ENCODE peak calls at places on chromosome 20, in ten cellular contexts. R, H, Q, D, W, T, X, V, K and P are unnamed samples.
A peak's percentile ranks its signal among the peaks of the same experiment; 100 is the strongest.

GRCh38 chr20:20489623-20490341 is 121.9 kb downstream of the INSM1 start:
- DNase-seq in D (no peak), V (no peak), T (no peak), Q (peak; percentile 18), X (no peak), H (no peak), K (no peak), R (peak; percentile 39), W (peak; percentile 8), P (no peak)

GRCh38 chr20:17610566-17611289 is 40.9 kb downstream of the DSTN start:
- DNase-seq in X (peak; percentile 80), D (peak; percentile 69), K (peak; percentile 78), V (no peak), T (peak; percentile 65), W (no peak), Q (no peak), R (peak; percentile 19), H (no peak), P (peak; percentile 38)

GRCh38 chr20:1810926-1811620 is 84.1 kb upstream of the SIRPA start:
- DNase-seq in H (peak; percentile 64), R (peak; percentile 63), T (no peak), Q (no peak), D (no peak), V (no peak), W (no peak), X (no peak), K (no peak), P (no peak)

GRCh38 chr20:17747431-17747846 is 47.7 kb downstream of the BANF2 start:
- DNase-seq in V (no peak), X (no peak), K (no peak), T (no peak), Q (no peak), H (peak; percentile 71), R (peak; percentile 92), W (no peak), D (no peak), P (peak; percentile 74)

GRCh38 chr20:11976966-11977365 is 59.3 kb downstream of the BTBD3 start:
- DNase-seq in R (no peak), V (no peak), T (no peak), H (no peak), X (no peak), D (no peak), K (no peak), Q (no peak), W (no peak), P (no peak)

GRCh38 chr20:56358070-56358469 is 704 bp upstream of the FAM210B start:
- DNase-seq in Q (no peak), H (no peak), T (no peak), K (no peak), W (no peak), X (no peak), D (no peak), V (no peak), R (no peak), P (no peak)

GRCh38 chr20:51691703-51692102 is 76.5 kb downstream of the ATP9A start:
- DNase-seq in H (no peak), V (no peak), K (no peak), D (no peak), R (no peak), T (no peak), X (no peak), W (no peak), Q (no peak), P (no peak)

GRCh38 chr20:50242863-50243609 is 52.4 kb downstream of the CEBPB start:
- DNase-seq in T (no peak), D (no peak), R (peak; percentile 80), Q (no peak), H (peak; percentile 78), X (peak; percentile 81), W (no peak), K (no peak), V (no peak), P (peak; percentile 24)

GRCh38 chr20:45972500-45973183 is 639 bp upstream of the ZNF335 start:
- DNase-seq in R (no peak), Q (no peak), H (no peak), T (no peak), W (no peak), D (no peak), X (no peak), V (no peak), K (peak; percentile 96), P (peak; percentile 92)

GRCh38 chr20:47785900-47786762 is 850 bp upstream of the SULF2 start:
- DNase-seq in V (no peak), T (peak; percentile 85), X (peak; percentile 76), W (peak; percentile 85), R (peak; percentile 85), Q (peak; percentile 88), K (no peak), H (peak; percentile 47), D (peak; percentile 82), P (peak; percentile 81)

GRCh38 chr20:51423810-51424209 is 118.7 kb downstream of the NFATC2 start:
- DNase-seq in V (no peak), H (no peak), R (no peak), W (no peak), Q (peak; percentile 42), D (no peak), X (no peak), K (no peak), T (no peak), P (no peak)

GRCh38 chr20:33653218-33653899 is 8.8 kb upstream of the C20orf144 start:
- DNase-seq in H (peak; percentile 77), V (no peak), D (no peak), X (peak; percentile 71), K (peak; percentile 40), T (peak; percentile 81), R (peak; percentile 46), W (peak; percentile 79), Q (peak; percentile 84), P (peak; percentile 35)

GRCh38 chr20:50558483-50558925 is 48.3 kb downstream of the PTPN1 start:
- DNase-seq in H (no peak), R (peak; percentile 89), X (no peak), T (no peak), V (no peak), D (no peak), Q (no peak), K (no peak), W (no peak), P (peak; percentile 93)

GRCh38 chr20:22223251-22223650 is 361.1 kb downstream of the FOXA2 start:
- DNase-seq in D (no peak), R (no peak), V (no peak), W (no peak), T (no peak), H (no peak), Q (no peak), K (no peak), X (no peak), P (no peak)

GRCh38 chr20:3696200-3696599 is 14.4 kb upstream of the ADAM33 start:
- DNase-seq in K (no peak), D (no peak), W (no peak), Q (no peak), V (no peak), H (no peak), T (no peak), R (no peak), X (no peak), P (no peak)

GRCh38 chr20:44496976-44497375 is 21.3 kb downstream of the TTPAL start:
- DNase-seq in K (no peak), H (no peak), T (no peak), D (no peak), Q (peak; percentile 37), V (no peak), X (no peak), W (no peak), R (peak; percentile 93), P (peak; percentile 98)

GRCh38 chr20:24791949-24792348 is 157.1 kb upstream of the CST7 start:
- DNase-seq in D (no peak), Q (no peak), R (no peak), H (no peak), X (peak; percentile 4), W (no peak), K (no peak), V (no peak), T (no peak), P (no peak)

GRCh38 chr20:57388953-57389694 is 2.1 kb upstream of the RBM38 start:
- DNase-seq in X (peak; percentile 91), R (peak; percentile 67), T (peak; percentile 90), K (peak; percentile 94), H (peak; percentile 84), W (peak; percentile 81), Q (peak; percentile 86), D (peak; percentile 89), V (no peak), P (no peak)
- TF ChIP-seq CTCF in X (no peak), R (peak; percentile 19), T (peak; percentile 25), K (peak; percentile 30), H (peak; percentile 29), W (peak; percentile 30), Q (peak; percentile 48), D (no peak), V (peak; percentile 38), P (peak; percentile 25)

GRCh38 chr20:38307371-38308046 is 3.6 kb downstream of the BPI start:
- DNase-seq in W (no peak), Q (peak; percentile 23), K (no peak), D (no peak), T (no peak), V (no peak), R (peak; percentile 79), X (no peak), H (no peak), P (peak; percentile 17)
- H3K4me1 ChIP-seq in W (no peaks in the 10 kb centered on the region), Q (peaks cover 14% of the 10 kb centered on the region), K (peaks cover 43% of the 10 kb centered on the region), D (no peaks in the 10 kb centered on the region), T (no peaks in the 10 kb centered on the region), V (no peaks in the 10 kb centered on the region), R (no peaks in the 10 kb centered on the region), X (no peaks in the 10 kb centered on the region), H (no peaks in the 10 kb centered on the region), P (no peaks in the 10 kb centered on the region)

GRCh38 chr20:31918471-31919105 is 33.3 kb downstream of the PDRG1 start:
- DNase-seq in V (no peak), D (no peak), X (no peak), W (no peak), Q (no peak), R (no peak), T (no peak), H (no peak), K (no peak), P (peak; percentile 15)
- TF ChIP-seq CTCF in V (no peak), D (no peak), X (no peak), W (no peak), Q (no peak), R (no peak), T (no peak), H (no peak), K (no peak), P (no peak)

DNA sequence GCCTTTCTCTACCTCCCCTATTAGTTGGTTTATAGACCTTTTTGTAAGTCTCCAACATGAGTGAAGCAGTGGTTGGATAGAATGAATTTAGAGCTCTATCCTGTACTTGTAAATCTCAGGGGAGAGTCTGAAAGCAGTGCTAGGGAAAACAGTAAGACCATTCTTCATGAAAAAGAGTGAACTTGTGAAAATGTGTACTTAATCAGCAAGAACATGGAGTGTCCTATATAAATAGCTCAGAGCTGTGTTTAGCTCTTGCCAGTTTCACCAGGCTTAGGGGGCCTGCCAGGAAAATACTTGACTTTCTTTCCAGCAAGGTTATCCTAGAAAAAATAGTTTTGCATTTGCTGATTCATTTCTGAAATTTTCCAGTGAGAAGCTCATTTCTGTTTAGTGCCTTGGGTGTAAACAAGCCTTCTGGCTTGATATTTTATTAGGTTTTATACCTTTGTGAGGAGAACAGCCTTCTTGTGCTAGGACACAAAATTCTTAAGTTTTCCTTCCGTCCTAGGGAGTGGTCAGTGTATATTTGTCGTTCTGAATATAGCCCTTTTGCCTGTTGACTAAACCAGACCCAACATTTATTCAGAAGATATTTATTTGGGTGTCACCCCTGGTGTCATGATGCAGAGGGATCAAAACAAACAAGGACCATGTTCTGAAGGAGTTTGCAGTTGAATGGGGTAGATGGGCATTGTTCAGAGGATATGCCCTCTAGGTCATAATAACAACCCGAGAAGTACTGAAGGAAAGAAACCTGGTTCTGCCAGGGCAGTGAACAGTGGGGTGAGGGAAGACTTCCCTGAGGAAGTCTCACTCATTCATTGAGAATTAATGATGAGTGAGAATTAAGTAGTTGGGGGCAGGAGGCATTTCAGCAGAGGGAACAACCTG is 7.6 kb downstream of the ARFGEF2 start:
- DNase-seq in R (peak; percentile 78), X (no peak), T (peak; percentile 71), H (no peak), Q (no peak), V (no peak), K (no peak), D (no peak), W (no peak), P (no peak)
- H3K4me1 ChIP-seq in R (no peaks in the 10 kb centered on the region), X (peaks cover 75% of the 10 kb centered on the region), T (no peaks in the 10 kb centered on the region), H (peaks cover 78% of the 10 kb centered on the region), Q (no peaks in the 10 kb centered on the region), V (peaks cover 29% of the 10 kb centered on the region), K (peaks cover 62% of the 10 kb centered on the region), D (peaks cover 4% of the 10 kb centered on the region), W (peaks cover 16% of the 10 kb centered on the region), P (no peaks in the 10 kb centered on the region)